ENCODE peak calls at places on chromosomes 1 and 21, in six cellular contexts. One of them, this sample, is unnamed.

GRCh38 chr1:207202480-207202879 is 98.4 kb downstream of the C4BPA start:
- DNase-seq in K562: peak
- DNase-seq in A549: no peak
- DNase-seq in endothelial cell of umbilical vein: no peak
- DNase-seq in HepG2: no peak
- DNase-seq in GM12878: no peak
- DNase-seq in this sample: no peak

GRCh38 chr1:63746129-63746864 is 27.5 kb upstream of the ROR1 start:
- DNase-seq in K562: no peak
- DNase-seq in A549: peak
- DNase-seq in endothelial cell of umbilical vein: peak
- DNase-seq in HepG2: no peak
- DNase-seq in GM12878: no peak
- DNase-seq in this sample: peak

GRCh38 chr1:94081566-94082344 is 39.2 kb downstream of the ABCA4 start:
- DNase-seq in K562: no peak
- DNase-seq in A549: no peak
- DNase-seq in endothelial cell of umbilical vein: no peak
- DNase-seq in HepG2: no peak
- DNase-seq in GM12878: no peak
- DNase-seq in this sample: no peak

GRCh38 chr1:118821801-118822200 is 166.3 kb downstream of the TBX15 start:
- DNase-seq in K562: no peak
- DNase-seq in A549: no peak
- DNase-seq in endothelial cell of umbilical vein: no peak
- DNase-seq in HepG2: no peak
- DNase-seq in GM12878: no peak
- DNase-seq in this sample: no peak

GRCh38 chr1:56028244-56028643 is 551.1 kb downstream of the PLPP3 start:
- DNase-seq in K562: no peak
- DNase-seq in A549: no peak
- DNase-seq in endothelial cell of umbilical vein: no peak
- DNase-seq in HepG2: no peak
- DNase-seq in GM12878: peak
- DNase-seq in this sample: no peak

GRCh38 chr21:28359300-28359699 is 633.4 kb downstream of the LTN1 start:
- DNase-seq in K562: no peak
- DNase-seq in A549: no peak
- DNase-seq in endothelial cell of umbilical vein: no peak
- DNase-seq in HepG2: no peak
- DNase-seq in GM12878: no peak
- DNase-seq in this sample: no peak

GRCh38 chr1:114502080-114502479 is 8.9 kb downstream of the TRIM33 start:
- DNase-seq in K562: no peak
- DNase-seq in A549: no peak
- DNase-seq in endothelial cell of umbilical vein: no peak
- DNase-seq in HepG2: no peak
- DNase-seq in GM12878: no peak
- DNase-seq in this sample: no peak

GRCh38 chr1:39959651-39960333 is 4.8 kb downstream of the MFSD2A start:
- DNase-seq in K562: no peak
- DNase-seq in A549: no peak
- DNase-seq in endothelial cell of umbilical vein: no peak
- DNase-seq in HepG2: no peak
- DNase-seq in GM12878: no peak
- DNase-seq in this sample: no peak

GRCh38 chr21:16708431-16708830 is 804.4 kb upstream of the CXADR start:
- DNase-seq in K562: no peak
- DNase-seq in A549: no peak
- DNase-seq in endothelial cell of umbilical vein: peak
- DNase-seq in HepG2: no peak
- DNase-seq in GM12878: no peak
- DNase-seq in this sample: no peak

GRCh38 chr1:153944005-153944821 is 2.3 kb downstream of the DENND4B start:
- DNase-seq in K562: no peak
- DNase-seq in A549: no peak
- DNase-seq in endothelial cell of umbilical vein: no peak
- DNase-seq in HepG2: no peak
- DNase-seq in GM12878: no peak
- DNase-seq in this sample: peak

GRCh38 chr1:153945131-153945794 is 1.3 kb downstream of the DENND4B start:
- DNase-seq in K562: peak
- DNase-seq in A549: peak
- DNase-seq in endothelial cell of umbilical vein: peak
- DNase-seq in HepG2: no peak
- DNase-seq in GM12878: no peak
- DNase-seq in this sample: peak

GRCh38 chr1:153945795-153946621 is 510 bp downstream of the DENND4B start:
- DNase-seq in K562: peak
- DNase-seq in A549: peak
- DNase-seq in endothelial cell of umbilical vein: peak
- DNase-seq in HepG2: no peak
- DNase-seq in GM12878: peak
- DNase-seq in this sample: peak

GRCh38 chr1:153944822-153945117 is 1.7 kb downstream of the DENND4B start:
- DNase-seq in K562: no peak
- DNase-seq in A549: no peak
- DNase-seq in endothelial cell of umbilical vein: no peak
- DNase-seq in HepG2: no peak
- DNase-seq in GM12878: no peak
- DNase-seq in this sample: no peak

GRCh38 chr1:153946622-153947246 is at the start of gene DENND4B:
- DNase-seq in K562: peak
- DNase-seq in A549: peak
- DNase-seq in endothelial cell of umbilical vein: peak
- DNase-seq in HepG2: peak
- DNase-seq in GM12878: no peak
- DNase-seq in this sample: peak
- TF ChIP-seq MAX in K562: peak
- TF ChIP-seq MAX in A549: peak
- TF ChIP-seq MAX in endothelial cell of umbilical vein: no peak
- TF ChIP-seq MAX in HepG2: peak
- TF ChIP-seq MAX in GM12878: no peak
- TF ChIP-seq MAX in this sample: peak

GRCh38 chr1:212968385-212968863 is 18.1 kb downstream of the VASH2 start:
- DNase-seq in K562: no peak
- DNase-seq in A549: no peak
- DNase-seq in endothelial cell of umbilical vein: no peak
- DNase-seq in HepG2: no peak
- DNase-seq in GM12878: no peak
- DNase-seq in this sample: no peak

GRCh38 chr1:212966619-212967018 is 16.3 kb downstream of the VASH2 start:
- DNase-seq in K562: no peak
- DNase-seq in A549: no peak
- DNase-seq in endothelial cell of umbilical vein: no peak
- DNase-seq in HepG2: no peak
- DNase-seq in GM12878: no peak
- DNase-seq in this sample: no peak

GRCh38 chr1:212970085-212970484 is 19.7 kb downstream of the VASH2 start:
- DNase-seq in K562: no peak
- DNase-seq in A549: no peak
- DNase-seq in endothelial cell of umbilical vein: no peak
- DNase-seq in HepG2: no peak
- DNase-seq in GM12878: no peak
- DNase-seq in this sample: no peak

GRCh38 chr1:212971312-212971711 is 21.0 kb downstream of the VASH2 start:
- DNase-seq in K562: no peak
- DNase-seq in A549: no peak
- DNase-seq in endothelial cell of umbilical vein: no peak
- DNase-seq in HepG2: no peak
- DNase-seq in GM12878: no peak
- DNase-seq in this sample: no peak

GRCh38 chr1:212967767-212968166 is 17.4 kb downstream of the VASH2 start:
- DNase-seq in K562: peak
- DNase-seq in A549: peak
- DNase-seq in endothelial cell of umbilical vein: no peak
- DNase-seq in HepG2: peak
- DNase-seq in GM12878: no peak
- DNase-seq in this sample: peak
- TF ChIP-seq MYC in K562: no peak
- TF ChIP-seq MYC in A549: no peak
- TF ChIP-seq MYC in endothelial cell of umbilical vein: no peak
- TF ChIP-seq MYC in HepG2: no peak
- TF ChIP-seq MYC in GM12878: no peak
- TF ChIP-seq MYC in this sample: no peak

GRCh38 chr1:187991944-187992343 is 1163.2 kb downstream of the PLA2G4A start:
- DNase-seq in K562: no peak
- DNase-seq in A549: no peak
- DNase-seq in endothelial cell of umbilical vein: no peak
- DNase-seq in HepG2: no peak
- DNase-seq in GM12878: no peak
- DNase-seq in this sample: no peak
- TF ChIP-seq CTCF in K562: no peak
- TF ChIP-seq CTCF in A549: no peak
- TF ChIP-seq CTCF in endothelial cell of umbilical vein: no peak
- TF ChIP-seq CTCF in HepG2: no peak
- TF ChIP-seq CTCF in GM12878: no peak
- TF ChIP-seq CTCF in this sample: no peak

DNA sequence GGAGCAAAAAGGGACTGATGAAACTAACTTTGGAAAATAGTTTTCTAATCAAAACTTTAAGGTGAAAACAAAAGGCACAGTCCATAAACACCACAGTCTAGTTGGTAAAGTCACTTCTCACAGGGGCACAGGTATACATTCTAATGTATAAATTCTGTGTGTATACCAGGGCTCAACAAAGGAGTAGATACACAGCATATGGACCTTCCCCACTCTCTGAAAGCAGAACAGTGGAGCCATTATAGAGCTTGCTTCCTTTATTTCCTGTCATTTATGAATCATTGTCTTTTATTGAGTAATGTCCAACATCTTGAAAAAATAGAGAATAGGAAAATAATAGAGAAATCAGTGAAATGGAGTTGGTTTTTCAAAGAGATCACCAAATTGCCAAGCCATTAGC is 746.5 kb upstream of the CHRM3 start:
- DNase-seq in K562: no peak
- DNase-seq in A549: no peak
- DNase-seq in endothelial cell of umbilical vein: no peak
- DNase-seq in HepG2: no peak
- DNase-seq in GM12878: no peak
- DNase-seq in this sample: no peak
- TF ChIP-seq MAX in K562: no peak
- TF ChIP-seq MAX in A549: no peak
- TF ChIP-seq MAX in endothelial cell of umbilical vein: no peak
- TF ChIP-seq MAX in HepG2: no peak
- TF ChIP-seq MAX in GM12878: no peak
- TF ChIP-seq MAX in this sample: no peak

DNA sequence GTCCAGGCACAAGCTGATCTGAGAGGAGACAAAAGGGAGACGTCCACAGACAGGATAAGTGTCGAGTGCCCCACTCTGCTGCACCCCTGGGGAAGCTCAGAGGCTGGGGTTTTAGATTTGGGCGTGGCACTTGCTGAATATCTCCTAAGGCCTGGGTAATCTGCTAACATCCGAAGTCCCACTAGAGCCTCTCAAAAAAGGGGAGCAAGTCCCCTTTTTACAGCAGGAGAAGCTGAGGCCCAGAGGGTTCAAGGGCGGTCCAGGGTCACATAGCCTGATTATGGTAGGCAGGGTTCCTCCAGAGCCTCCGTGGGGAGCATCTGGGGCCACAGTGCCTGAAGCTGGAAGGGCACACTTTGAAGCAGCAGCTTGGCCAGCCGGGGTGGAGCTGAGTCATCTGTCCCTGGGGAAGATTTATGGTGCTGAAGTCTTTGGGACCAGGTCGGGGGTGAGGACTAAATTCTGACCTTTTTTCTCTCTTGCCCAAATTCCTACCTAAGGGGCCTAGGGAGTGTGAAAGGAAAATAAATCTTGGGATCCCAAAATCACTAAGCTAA is 96.0 kb downstream of the SPSB1 start:
- DNase-seq in K562: peak
- DNase-seq in A549: peak
- DNase-seq in endothelial cell of umbilical vein: no peak
- DNase-seq in HepG2: no peak
- DNase-seq in GM12878: no peak
- DNase-seq in this sample: peak
- TF ChIP-seq MYC in K562: no peak
- TF ChIP-seq MYC in A549: no peak
- TF ChIP-seq MYC in endothelial cell of umbilical vein: no peak
- TF ChIP-seq MYC in HepG2: no peak
- TF ChIP-seq MYC in GM12878: no peak
- TF ChIP-seq MYC in this sample: no peak

GRCh38 chr1:2824999-2825398 is 23.5 kb upstream of the TTC34 start:
- DNase-seq in K562: no peak
- DNase-seq in A549: no peak
- DNase-seq in endothelial cell of umbilical vein: no peak
- DNase-seq in HepG2: no peak
- DNase-seq in GM12878: no peak
- DNase-seq in this sample: no peak

GRCh38 chr1:2826316-2826715 is 24.8 kb upstream of the TTC34 start:
- DNase-seq in K562: no peak
- DNase-seq in A549: no peak
- DNase-seq in endothelial cell of umbilical vein: no peak
- DNase-seq in HepG2: no peak
- DNase-seq in GM12878: no peak
- DNase-seq in this sample: no peak

GRCh38 chr1:2823921-2824660 is 22.6 kb upstream of the TTC34 start:
- DNase-seq in K562: no peak
- DNase-seq in A549: no peak
- DNase-seq in endothelial cell of umbilical vein: no peak
- DNase-seq in HepG2: no peak
- DNase-seq in GM12878: no peak
- DNase-seq in this sample: no peak

GRCh38 chr1:2826736-2827292 is 25.3 kb upstream of the TTC34 start:
- DNase-seq in K562: no peak
- DNase-seq in A549: no peak
- DNase-seq in endothelial cell of umbilical vein: no peak
- DNase-seq in HepG2: no peak
- DNase-seq in GM12878: no peak
- DNase-seq in this sample: no peak

DNA sequence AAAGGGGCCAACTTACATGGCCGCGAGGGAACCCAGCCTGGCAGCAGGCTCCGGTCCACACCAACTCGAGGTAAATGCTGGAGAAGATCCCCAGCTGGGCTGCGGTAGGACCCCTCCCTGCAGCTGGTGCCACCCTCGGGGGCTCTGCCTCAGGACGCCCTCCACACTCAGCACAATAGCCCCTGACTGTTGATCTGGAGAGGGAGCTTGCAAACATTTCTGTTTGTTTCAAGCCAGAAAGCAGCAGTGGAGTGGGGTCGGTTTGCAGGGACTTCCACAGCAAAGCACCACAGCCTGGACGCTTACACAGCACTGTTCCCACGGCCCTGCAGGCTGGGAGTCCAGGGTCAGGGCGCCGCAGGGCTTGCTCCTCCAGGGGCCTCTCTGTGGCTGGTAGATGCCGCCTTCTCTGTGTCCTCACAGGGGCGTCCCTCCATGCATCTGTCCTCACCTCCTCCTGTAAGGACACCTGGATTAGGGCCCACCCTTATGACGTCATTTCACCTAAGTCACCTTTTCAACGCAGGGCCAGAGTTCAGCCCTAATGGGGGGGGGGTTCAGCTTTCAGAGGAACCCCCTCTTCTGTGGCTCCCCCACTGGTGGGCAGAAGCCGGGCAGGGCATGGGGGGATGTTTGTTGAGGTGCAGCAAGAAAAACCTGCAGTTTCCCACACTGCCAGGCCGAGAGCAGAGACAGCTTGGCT is 24.1 kb upstream of the TTC34 start:
- DNase-seq in K562: no peak
- DNase-seq in A549: no peak
- DNase-seq in endothelial cell of umbilical vein: no peak
- DNase-seq in HepG2: no peak
- DNase-seq in GM12878: no peak
- DNase-seq in this sample: no peak
- TF ChIP-seq CTCF in K562: no peak
- TF ChIP-seq CTCF in A549: no peak
- TF ChIP-seq CTCF in endothelial cell of umbilical vein: no peak
- TF ChIP-seq CTCF in HepG2: no peak
- TF ChIP-seq CTCF in GM12878: no peak
- TF ChIP-seq CTCF in this sample: no peak